ENCODE peak calls at places on chromosomes 6 and 20, in six cellular contexts. A, Z, J, B, V and P are unnamed samples.

GRCh38 chr6:75135447-75135846 is 70.4 kb downstream of the COL12A1 start:
- DNase-seq in A (no peak), Z (no peak), J (no peak), B (no peak), V (no peak), P (no peak)

GRCh38 chr6:113433506-113433991 is 423.6 kb upstream of the MARCKS start:
- DNase-seq in A (peak), Z (no peak), J (peak), B (no peak), V (no peak), P (peak)

GRCh38 chr6:139230421-139230840 is 61.4 kb downstream of the TXLNB start:
- DNase-seq in A (peak), Z (no peak), J (peak), B (peak), V (peak), P (peak)

GRCh38 chr6:30067460-30068139 is 602 bp downstream of the PPP1R11 start:
- DNase-seq in A (no peak), Z (no peak), J (peak), B (no peak), V (no peak), P (no peak)

GRCh38 chr6:162845972-162846371 is 118.2 kb downstream of the PACRG start:
- DNase-seq in A (no peak), Z (no peak), J (no peak), B (peak), V (no peak), P (no peak)

GRCh38 chr20:63525968-63526367 is 5.4 kb downstream of the PPDPF start:
- DNase-seq in A (no peak), Z (no peak), J (no peak), B (no peak), V (no peak), P (no peak)

GRCh38 chr6:1624071-1624847 is 14.5 kb downstream of the FOXC1 start:
- DNase-seq in A (no peak), Z (peak), J (no peak), B (peak), V (no peak), P (no peak)

GRCh38 chr6:7644394-7644793 is 54.4 kb downstream of the SNRNP48 start:
- DNase-seq in A (no peak), Z (no peak), J (no peak), B (no peak), V (no peak), P (no peak)

GRCh38 chr20:10171864-10172751 is 46.5 kb upstream of the SNAP25 start:
- DNase-seq in A (peak), Z (peak), J (peak), B (peak), V (peak), P (no peak)

GRCh38 chr6:161393292-161393691 is 119.4 kb upstream of the AGPAT4 start:
- DNase-seq in A (no peak), Z (no peak), J (no peak), B (no peak), V (no peak), P (no peak)

GRCh38 chr20:58818585-58819285 is 32.0 kb downstream of the GNAS-AS1 start:
- DNase-seq in A (peak), Z (no peak), J (peak), B (no peak), V (no peak), P (peak)

GRCh38 chr20:34216382-34216742 is 24.9 kb upstream of the ASIP start:
- DNase-seq in A (no peak), Z (no peak), J (no peak), B (no peak), V (no peak), P (no peak)
- H3K4me3 ChIP-seq in A (peak), Z (peak), J (peak), B (no peak), V (peak), P (no peak)

DNA sequence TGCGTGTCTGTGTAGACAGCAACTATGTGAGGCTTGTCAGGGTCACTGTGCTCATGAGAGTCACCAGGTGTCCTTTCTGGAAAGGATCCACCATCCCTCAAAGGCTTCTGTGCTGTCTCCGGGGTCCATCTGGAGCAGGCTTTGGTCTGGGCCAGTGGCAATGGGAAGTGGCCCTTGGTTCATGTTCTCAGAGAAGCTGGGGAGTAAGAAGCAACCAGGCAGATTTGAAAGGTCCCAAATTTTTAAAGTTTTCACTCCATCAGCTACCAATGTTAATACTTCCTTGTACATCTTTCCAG is 68.2 kb downstream of the GCNT2 start:
- DNase-seq in A (no peak), Z (no peak), J (no peak), B (no peak), V (no peak), P (no peak)
- H2AK5ac ChIP-seq in A (no peak), Z (peak), J (no peak), B (no peak), V (no peak), P (peak)

DNA sequence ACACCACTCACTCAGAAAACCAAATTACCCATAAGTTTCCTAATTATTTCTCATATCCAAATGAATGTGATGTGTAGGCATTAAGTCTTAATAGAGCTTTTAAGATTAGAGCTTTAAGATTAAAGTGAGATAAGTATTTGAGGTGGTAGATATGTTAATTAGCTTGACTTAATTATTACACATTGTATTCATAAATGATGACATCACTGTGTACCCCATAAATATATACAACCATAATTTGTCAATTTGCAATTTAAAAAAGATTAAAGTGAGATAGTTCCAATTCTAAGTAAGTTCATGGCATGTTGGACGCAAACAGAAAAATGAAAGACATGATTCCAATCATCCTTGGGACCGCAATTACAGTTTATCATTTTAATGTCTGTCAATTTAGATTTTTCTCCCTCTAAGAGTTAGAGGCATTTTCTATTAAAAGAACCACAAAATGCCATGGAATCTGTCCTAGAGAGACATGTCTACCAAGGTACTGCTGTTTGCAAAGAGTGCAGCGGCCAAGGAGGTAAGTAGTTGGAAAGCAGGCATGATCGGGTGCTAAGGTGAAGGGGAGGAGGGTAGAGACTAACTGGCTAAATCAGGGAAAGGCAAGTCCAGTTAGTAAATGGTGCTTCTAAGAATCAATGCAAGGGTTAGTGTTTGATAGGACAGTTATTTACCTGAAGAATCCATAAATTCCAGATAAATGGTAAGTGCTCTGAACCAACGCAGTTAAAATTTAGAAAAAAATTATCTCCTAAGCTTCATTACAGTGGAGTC is 65.7 kb downstream of the CHD6 start:
- DNase-seq in A (no peak), Z (no peak), J (no peak), B (no peak), V (no peak), P (no peak)
- H3K4me3 ChIP-seq in A (no peak), Z (no peak), J (no peak), B (no peak), V (no peak), P (no peak)

GRCh38 chr6:39231386-39231785 is 2.1 kb upstream of the KCNK5 start:
- DNase-seq in A (no peak), Z (no peak), J (no peak), B (no peak), V (no peak), P (no peak)
- H2AK5ac ChIP-seq in A (no peak), Z (peak), J (no peak), B (no peak), V (peak), P (no peak)

DNA sequence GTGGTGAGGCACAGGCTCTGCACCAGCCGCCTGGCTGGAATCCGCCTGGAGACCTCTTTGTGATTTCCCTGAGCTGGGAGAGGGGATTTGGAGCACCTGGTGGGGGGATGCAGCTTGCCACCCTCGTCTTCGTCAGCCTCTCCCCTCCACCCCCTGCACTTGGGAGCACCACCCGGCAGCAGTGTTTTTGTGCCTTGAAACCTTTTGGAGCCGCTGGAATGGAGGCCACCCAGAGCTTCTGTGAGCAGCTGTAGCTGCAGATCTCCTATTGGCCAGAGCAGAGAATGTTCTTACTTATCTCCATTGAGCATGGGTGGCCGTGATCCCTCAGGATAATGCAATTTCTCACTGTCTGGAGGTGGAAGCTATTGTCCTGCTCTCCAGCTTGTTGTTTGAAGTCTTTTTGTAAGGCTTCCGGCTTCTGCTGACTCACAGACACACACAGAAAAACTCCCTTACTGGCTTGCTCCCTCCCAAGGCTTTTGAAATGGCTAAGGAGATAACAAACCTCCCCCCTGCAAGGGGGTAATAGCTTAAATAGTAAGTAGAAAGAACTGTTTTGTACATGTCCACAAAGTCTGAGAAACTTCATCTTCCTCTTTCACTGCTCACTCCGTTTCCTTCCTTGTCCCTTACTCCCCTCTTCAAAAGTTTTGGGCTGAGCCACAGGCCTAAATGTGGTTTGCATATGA is 271.2 kb downstream of the PRL start:
- DNase-seq in A (peak), Z (peak), J (peak), B (peak), V (peak), P (peak)
- H3K4me3 ChIP-seq in A (no peak), Z (peak), J (no peak), B (no peak), V (no peak), P (no peak)